ENCODE peak calls at places on chromosome 16, in four cellular contexts. S is A549, C is heart left ventricle, Z is GM12878. W is an unnamed sample.

GRCh38 chr16:528111-529011 is 849 bp downstream of the CAPN15 start:
- ATAC-seq in Z (no peak), S (peak; percentile 7), C (peak; percentile 23), W (peak; percentile 0)

GRCh38 chr16:23640959-23641765 is at the start of the genes DCTN5 and PALB2:
- ATAC-seq in S (peak; percentile 100), C (peak; percentile 100), Z (peak; percentile 96), W (peak; percentile 100)

GRCh38 chr16:58027341-58028167 is 2.0 kb downstream of the MMP15 start:
- ATAC-seq in S (peak; percentile 81), Z (peak; percentile 9), C (peak; percentile 74), W (no peak)

GRCh38 chr16:67723151-67723915 is 4.2 kb upstream of the GFOD2 start:
- ATAC-seq in C (no peak), Z (no peak), S (no peak), W (no peak)

GRCh38 chr16:72042157-72042660 is 12.1 kb upstream of the HP start:
- ATAC-seq in S (no peak), C (peak; percentile 65), Z (no peak), W (no peak)

GRCh38 chr16:19196871-19197270 is 28.8 kb downstream of the SYT17 start:
- ATAC-seq in S (no peak), Z (no peak), C (no peak), W (no peak)

GRCh38 chr16:14409563-14409962 is 220.5 kb downstream of the PARN start:
- ATAC-seq in C (peak; percentile 23), Z (no peak), S (peak; percentile 94), W (peak; percentile 92)

GRCh38 chr16:8990445-8990844 is 26.7 kb upstream of the USP7 start:
- ATAC-seq in Z (no peak), C (no peak), S (no peak), W (no peak)

GRCh38 chr16:50208460-50208931 is 55.4 kb downstream of the TENT4B start:
- ATAC-seq in Z (no peak), S (no peak), C (no peak), W (no peak)

GRCh38 chr16:63890072-63890471 is 1231.8 kb downstream of the CDH11 start:
- ATAC-seq in S (no peak), Z (no peak), C (peak; percentile 92), W (peak; percentile 50)

GRCh38 chr16:48559462-48560211 is 50.3 kb downstream of the N4BP1 start:
- ATAC-seq in Z (no peak), S (no peak), C (peak; percentile 21), W (no peak)

GRCh38 chr16:31112711-31113419 is 4.6 kb upstream of the KAT8 start:
- ATAC-seq in Z (no peak), S (no peak), C (no peak), W (no peak)

GRCh38 chr16:65961491-65962143 is 404.9 kb upstream of the CDH5 start:
- ATAC-seq in Z (no peak), S (no peak), C (no peak), W (no peak)

GRCh38 chr16:86383488-86384262 is 126.7 kb upstream of the FOXF1 start:
- ATAC-seq in C (peak; percentile 22), S (peak; percentile 46), Z (no peak), W (peak; percentile 82)

GRCh38 chr16:22948058-22948602 is 134.2 kb downstream of the HS3ST2 start:
- ATAC-seq in C (no peak), S (no peak), Z (no peak), W (no peak)

GRCh38 chr16:50791522-50791921 is 49.6 kb downstream of the CYLD start:
- ATAC-seq in Z (no peak), C (no peak), S (no peak), W (no peak)

GRCh38 chr16:52548261-52549010 is 1.5 kb upstream of the TOX3 start:
- ATAC-seq in C (no peak), S (no peak), Z (peak; percentile 64), W (no peak)

GRCh38 chr16:52546291-52546941 is 527 bp downstream of the TOX3 start:
- ATAC-seq in C (no peak), S (peak; percentile 57), Z (no peak), W (no peak)

GRCh38 chr16:52547834-52548215 is 882 bp upstream of the TOX3 start:
- ATAC-seq in C (no peak), S (no peak), Z (no peak), W (no peak)

GRCh38 chr16:52547001-52547833 is at the start of gene TOX3:
- ATAC-seq in Z (no peak), C (no peak), S (no peak), W (no peak)

DNA sequence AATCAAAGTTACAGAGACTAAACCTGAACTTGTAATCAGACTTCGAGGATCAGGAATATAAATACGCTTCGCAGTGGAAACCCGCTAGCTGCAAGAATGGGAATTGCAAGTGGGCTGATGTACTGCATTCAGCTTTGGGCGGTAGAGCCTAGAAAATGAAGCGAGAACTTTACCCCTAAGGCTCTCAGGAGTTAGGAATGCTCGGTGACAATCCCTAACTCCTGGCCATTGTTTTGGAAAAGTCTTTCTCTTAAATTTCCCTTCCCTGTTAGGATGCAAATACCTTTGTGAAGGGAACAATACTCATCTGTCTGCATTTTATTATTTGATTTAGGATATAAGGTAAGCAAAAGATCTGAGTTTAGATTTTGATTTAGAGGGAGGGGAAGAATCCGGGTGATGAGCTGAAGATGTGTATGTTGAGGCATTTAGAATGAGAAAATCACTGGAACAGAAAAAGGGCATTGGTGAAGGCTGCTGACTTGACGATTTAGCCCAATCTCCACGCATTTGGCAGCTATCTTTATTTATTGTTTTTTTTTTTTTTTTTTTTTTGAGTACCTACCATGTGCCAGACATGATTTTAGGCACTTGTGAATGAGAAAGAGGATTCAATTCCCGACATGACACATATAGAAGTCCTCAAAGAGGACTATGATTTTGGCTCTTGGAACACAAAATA is 2.2 kb upstream of the TOX3 start:
- ATAC-seq in S (peak; percentile 38), Z (no peak), C (no peak), W (no peak)
- H3K4me3 ChIP-seq in S (no peak overlapping the region), Z (no peak overlapping the region), C (no peak overlapping the region), W (no peak overlapping the region)

DNA sequence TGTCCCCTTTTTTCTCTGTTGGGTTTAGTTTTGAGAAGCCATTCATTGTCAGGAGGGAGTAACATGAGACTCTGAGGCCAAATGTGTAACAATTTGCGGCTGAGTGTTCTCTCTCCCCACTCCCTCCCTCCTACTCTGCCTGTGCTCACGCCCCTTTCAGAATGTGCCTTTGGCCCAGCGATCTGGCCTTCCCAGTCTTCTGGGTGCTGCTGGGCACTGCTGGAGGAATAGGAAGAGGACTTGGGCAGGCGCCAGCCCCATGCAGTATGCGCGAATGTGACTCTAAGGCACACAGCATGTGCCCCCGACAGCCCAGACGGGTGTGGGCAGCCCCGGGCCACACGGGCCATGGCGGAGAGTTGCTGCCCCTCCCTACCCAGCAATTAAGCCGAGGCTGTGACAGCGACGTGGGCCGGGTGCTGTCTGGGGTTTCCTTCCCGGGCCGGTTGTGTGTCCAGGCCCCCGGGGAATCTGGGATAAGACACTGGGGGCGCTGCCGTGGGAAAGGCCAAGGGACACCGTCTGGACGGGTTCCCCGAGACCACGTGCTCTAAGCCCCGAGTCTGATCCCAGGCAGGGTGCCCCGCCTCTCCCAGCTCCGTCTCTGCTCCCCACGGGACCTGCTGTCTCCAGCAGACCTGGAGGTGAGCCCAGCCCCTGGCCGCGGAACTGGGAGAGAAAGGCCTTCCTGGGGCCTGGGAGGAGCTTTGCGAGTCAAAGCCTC is 92.4 kb downstream of the IRX3 start:
- ATAC-seq in C (peak; percentile 88), S (peak; percentile 16), Z (peak; percentile 19), W (peak; percentile 66)
- H3K27ac ChIP-seq in C (peak overlapping the region; percentile 81), S (no peak overlapping the region), Z (no peak overlapping the region), W (peak overlapping the region; percentile 54)

GRCh38 chr16:28554634-28555423 is 1.1 kb downstream of the SGF29 start:
- ATAC-seq in C (no peak), Z (peak; percentile 10), S (peak; percentile 6), W (no peak)

GRCh38 chr16:28549301-28549899 is 4.3 kb upstream of the SGF29 start:
- ATAC-seq in Z (no peak), S (peak; percentile 55), C (no peak), W (no peak)

GRCh38 chr16:28556914-28557320 is 3.2 kb downstream of the SGF29 start:
- ATAC-seq in C (no peak), S (no peak), Z (no peak), W (no peak)

GRCh38 chr16:28555593-28555992 is 1.9 kb downstream of the SGF29 start:
- ATAC-seq in C (no peak), S (no peak), Z (peak; percentile 32), W (no peak)

GRCh38 chr16:28553776-28554633 is at the start of gene SGF29:
- ATAC-seq in C (peak; percentile 97), S (peak; percentile 93), Z (peak; percentile 90), W (peak; percentile 96)
- H3K4me3 ChIP-seq in C (peak within 1 kb of the TSS; percentile 58), S (peak within 1 kb of the TSS; percentile 50), Z (peak within 1 kb of the TSS; percentile 88), W (peak within 1 kb of the TSS; percentile 63)

GRCh38 chr16:85027968-85028637 is 508 bp downstream of the KIAA0513 start:
- ATAC-seq in C (no peak), Z (peak; percentile 55), S (peak; percentile 39), W (peak; percentile 7)
- H3K27ac ChIP-seq in C (peak overlapping the region; percentile 37), Z (peak overlapping the region; percentile 6), S (peak overlapping the region; percentile 75), W (peak overlapping the region; percentile 91)

GRCh38 chr16:11561856-11562255 is 24.9 kb downstream of the LITAF start:
- ATAC-seq in C (no peak), S (no peak), Z (no peak), W (no peak)

GRCh38 chr16:11562411-11562810 is 24.3 kb downstream of the LITAF start:
- ATAC-seq in Z (no peak), S (no peak), C (no peak), W (no peak)

GRCh38 chr16:11561440-11561797 is 25.3 kb downstream of the LITAF start:
- ATAC-seq in S (no peak), Z (no peak), C (no peak), W (no peak)

GRCh38 chr16:11562941-11563340 is 23.8 kb downstream of the LITAF start:
- ATAC-seq in C (no peak), Z (no peak), S (no peak), W (no peak)

GRCh38 chr16:11560701-11561439 is 25.8 kb downstream of the LITAF start:
- ATAC-seq in Z (peak; percentile 27), S (no peak), C (peak; percentile 84), W (peak; percentile 67)
- H3K4me3 ChIP-seq in Z (no peak overlapping the region), S (no peak overlapping the region), C (no peak overlapping the region), W (no peak overlapping the region)

W was measured in gastroesophageal sphincter.